ENCODE peak calls at places on chromosomes 1 and 21, in six cellular contexts. H, W, S, M, D and R are unnamed samples.

GRCh38 chr1:55243655-55244054 is 28.5 kb upstream of the USP24 start:
- DNase-seq in D (no peak), W (no peak), M (no peak), H (no peak), S (no peak), R (no peak)

GRCh38 chr1:229582715-229583114 is 24.2 kb upstream of the ABCB10 start:
- DNase-seq in M (no peak), D (no peak), H (no peak), W (no peak), S (no peak), R (no peak)

GRCh38 chr1:167258858-167259257 is 38.2 kb downstream of the POU2F1 start:
- DNase-seq in D (no peak), M (no peak), S (no peak), W (no peak), H (no peak), R (no peak)

GRCh38 chr1:178501705-178502329 is 5.1 kb upstream of the CLEC20A start:
- DNase-seq in H (peak; percentile 87), W (peak; percentile 65), M (peak; percentile 82), S (peak; percentile 64), D (peak; percentile 96), R (peak; percentile 66)

GRCh38 chr21:26966360-26966977 is 419 bp downstream of the ADAMTS5 start:
- DNase-seq in W (peak; percentile 44), D (peak; percentile 57), M (peak; percentile 73), H (peak; percentile 71), S (peak; percentile 37), R (no peak)

GRCh38 chr1:28313710-28314510 is 14.9 kb upstream of the MED18 start:
- DNase-seq in W (peak; percentile 73), M (no peak), S (peak; percentile 70), D (no peak), H (no peak), R (no peak)

GRCh38 chr1:21289700-21290545 is at the start of gene ECE1:
- DNase-seq in S (no peak), M (peak; percentile 76), D (peak; percentile 80), W (peak; percentile 41), H (peak; percentile 82), R (no peak)

GRCh38 chr1:170836146-170836545 is 99.2 kb upstream of the MROH9 start:
- DNase-seq in S (peak; percentile 19), W (no peak), H (no peak), M (no peak), D (no peak), R (no peak)

GRCh38 chr1:42765832-42766722 is 751 bp downstream of the P3H1 start:
- DNase-seq in H (peak; percentile 62), D (peak; percentile 76), S (peak; percentile 83), W (peak; percentile 91), M (peak; percentile 89), R (peak; percentile 45)

GRCh38 chr21:24428539-24429186 is 1178.6 kb downstream of the MRPL39 start:
- DNase-seq in S (no peak), M (no peak), D (no peak), W (no peak), H (no peak), R (no peak)

GRCh38 chr1:163203561-163203960 is 845 bp upstream of the RGS5 start:
- DNase-seq in M (peak; percentile 46), W (peak; percentile 13), D (no peak), H (no peak), S (peak; percentile 3), R (no peak)

GRCh38 chr1:29964718-29965533 is 728.6 kb downstream of the PTPRU start:
- DNase-seq in W (no peak), S (no peak), D (peak; percentile 31), H (peak; percentile 17), M (no peak), R (no peak)

GRCh38 chr1:58739851-58740466 is 40.1 kb upstream of the MYSM1 start:
- DNase-seq in W (peak; percentile 62), D (no peak), H (no peak), M (peak; percentile 53), S (peak; percentile 71), R (peak; percentile 52)

GRCh38 chr1:228162286-228163003 is 3.2 kb upstream of the IBA57 start:
- DNase-seq in W (no peak), M (peak; percentile 83), H (peak; percentile 56), S (no peak), D (no peak), R (no peak)

GRCh38 chr1:228164561-228165371 is 838 bp upstream of the IBA57 start:
- DNase-seq in H (no peak), W (no peak), D (no peak), M (no peak), S (no peak), R (no peak)

GRCh38 chr1:228163004-228163753 is 2.4 kb upstream of the IBA57 start:
- DNase-seq in D (no peak), H (no peak), W (no peak), S (no peak), M (no peak), R (no peak)

GRCh38 chr1:228165372-228166169 is at the start of gene IBA57:
- DNase-seq in W (peak; percentile 98), H (peak; percentile 99), M (peak; percentile 99), D (peak; percentile 99), S (peak; percentile 99), R (peak; percentile 96)

DNA sequence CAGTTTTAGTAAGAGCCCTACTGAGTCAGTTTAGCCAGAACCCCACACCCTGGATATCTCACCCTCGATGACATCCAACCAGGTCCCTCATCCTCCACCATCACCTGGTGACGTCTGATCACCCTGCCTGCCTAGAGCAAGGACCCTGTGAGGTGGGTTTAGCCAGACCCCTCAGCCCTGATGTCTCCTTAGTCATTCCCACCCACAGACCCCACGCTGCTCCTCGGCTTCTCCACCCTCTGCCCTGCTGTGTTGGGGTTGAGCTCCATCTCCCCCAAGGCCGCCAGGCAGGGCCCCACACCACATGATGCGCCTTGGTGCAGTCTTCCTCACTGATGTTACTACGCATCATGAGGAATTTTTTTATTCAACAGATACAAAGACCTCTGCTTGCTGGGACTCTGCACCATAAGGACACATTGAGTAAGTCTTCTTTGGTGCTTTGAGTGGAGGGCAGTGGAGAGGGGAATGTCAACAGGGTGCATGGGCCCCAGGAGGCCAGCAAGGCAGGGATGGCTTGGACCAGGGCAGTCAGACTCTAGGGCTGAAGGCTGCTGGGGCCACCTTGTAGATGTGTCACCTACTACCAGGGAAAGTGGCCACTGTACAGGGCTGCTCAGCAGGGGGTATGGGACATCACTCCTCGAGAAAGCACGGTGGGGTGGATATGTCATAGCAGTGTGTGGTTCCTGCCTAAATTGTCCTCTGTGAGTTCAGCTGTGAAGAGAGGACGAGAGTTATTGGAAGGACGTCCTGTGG is 1.6 kb upstream of the IBA57 start:
- DNase-seq in W (no peak), H (no peak), S (no peak), M (no peak), D (no peak), R (no peak)
- H3K4me1 ChIP-seq in W (peaks cover 22% of the 10 kb centered on the region), H (no peaks in the 10 kb centered on the region), S (peaks cover 12% of the 10 kb centered on the region), M (peaks cover 2% of the 10 kb centered on the region), D (peaks cover 9% of the 10 kb centered on the region), R (peaks cover 15% of the 10 kb centered on the region)

DNA sequence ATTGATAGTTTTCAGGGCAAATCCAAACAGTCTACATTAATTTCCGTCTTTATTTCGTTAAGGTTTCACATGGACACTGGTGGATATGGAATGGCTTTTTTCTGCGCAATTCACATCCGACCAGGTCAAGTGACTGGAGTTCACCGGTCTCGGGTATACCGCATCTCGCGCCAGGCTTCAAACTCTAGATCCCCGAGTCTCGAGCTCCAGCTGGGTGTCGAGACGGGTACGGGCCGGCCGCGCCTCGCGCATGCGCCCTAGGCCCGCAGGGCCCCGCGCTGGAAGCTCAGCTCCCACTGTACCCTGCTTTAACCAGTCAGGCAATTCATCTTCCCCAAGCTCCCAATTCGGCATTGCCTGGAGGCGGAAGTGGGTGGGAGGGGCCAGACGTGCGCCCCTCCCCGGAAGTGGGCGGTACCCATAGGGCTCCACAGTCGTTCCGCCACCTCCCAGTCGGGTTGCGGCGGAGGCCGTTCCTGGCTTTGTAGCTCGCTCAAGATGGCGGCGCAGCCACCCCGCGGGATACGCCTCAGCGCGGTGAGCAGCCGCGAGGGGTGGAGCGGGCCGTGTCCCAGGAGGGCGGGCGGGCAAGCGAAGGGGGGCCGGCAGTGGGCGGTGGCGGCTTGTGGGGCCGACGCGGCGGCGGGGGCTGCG is at the start of gene MORC3:
- DNase-seq in M (peak; percentile 99), W (peak; percentile 99), H (peak; percentile 99), D (peak; percentile 97), S (peak; percentile 99), R (peak; percentile 98)
- H3K4ac ChIP-seq in M (peak within 1 kb of the TSS; percentile 90), W (peak within 1 kb of the TSS; percentile 12), H (no peak within 1 kb of the TSS), D (peak within 1 kb of the TSS; percentile 46), S (peak within 1 kb of the TSS; percentile 92), R (no peak within 1 kb of the TSS)

GRCh38 chr1:239893127-239893731 is 198.5 kb upstream of the FMN2 start:
- DNase-seq in S (no peak), D (no peak), M (no peak), H (no peak), W (no peak), R (no peak)
- H3K4me1 ChIP-seq in S (no peaks in the 10 kb centered on the region), D (peaks cover 2% of the 10 kb centered on the region), M (no peaks in the 10 kb centered on the region), H (peaks cover 6% of the 10 kb centered on the region), W (peaks cover 2% of the 10 kb centered on the region), R (peaks cover 3% of the 10 kb centered on the region)

GRCh38 chr1:210328032-210328745 is 513 bp upstream of the HHAT start:
- DNase-seq in W (no peak), H (no peak), S (no peak), M (no peak), D (no peak), R (no peak)
- H3K4ac ChIP-seq in W (peak overlapping the region; percentile 95), H (no peak overlapping the region), S (peak overlapping the region; percentile 50), M (no peak overlapping the region), D (no peak overlapping the region), R (no peak overlapping the region)

DNA sequence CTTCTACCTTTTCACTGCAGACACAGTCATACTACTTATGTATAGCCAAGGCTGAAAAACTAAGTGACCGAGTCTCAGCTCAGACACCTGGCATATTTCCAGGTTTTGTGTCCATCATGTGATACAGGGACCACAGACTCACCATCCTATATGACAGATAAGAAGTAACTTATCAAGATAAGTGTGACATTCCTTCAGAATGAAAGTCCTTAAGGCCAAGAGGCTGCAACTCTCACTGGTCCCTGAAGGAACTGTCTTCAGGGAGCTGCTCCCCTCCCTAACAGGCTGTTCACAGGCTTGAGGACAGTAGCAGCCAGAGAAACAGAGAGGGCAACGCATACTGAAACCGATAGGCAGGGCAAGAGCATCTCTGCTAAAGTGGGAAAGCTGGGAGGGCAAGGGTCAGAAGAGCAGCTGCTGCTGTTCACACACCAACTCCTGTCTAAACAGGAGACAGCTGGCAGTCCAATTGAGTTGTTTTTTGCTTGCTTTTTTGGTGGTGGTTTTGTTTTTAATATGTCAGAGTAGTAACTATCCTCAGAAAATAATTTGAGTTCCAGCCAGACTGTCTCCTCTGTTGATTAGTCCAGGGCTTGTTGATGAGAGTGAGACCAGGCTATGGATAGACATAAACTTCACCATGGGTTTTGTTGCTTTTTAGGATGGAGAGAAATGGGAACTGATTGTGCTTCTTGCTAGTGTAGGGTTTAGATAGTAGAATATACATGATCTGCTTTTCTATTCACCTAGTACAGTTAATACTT is 67.7 kb downstream of the MACF1 start:
- DNase-seq in S (peak; percentile 53), H (no peak), W (peak; percentile 83), M (peak; percentile 85), D (no peak), R (no peak)
- H3K4me1 ChIP-seq in S (peaks cover 19% of the 10 kb centered on the region), H (peaks cover 7% of the 10 kb centered on the region), W (peaks cover 20% of the 10 kb centered on the region), M (peaks cover 21% of the 10 kb centered on the region), D (peaks cover 14% of the 10 kb centered on the region), R (peaks cover 23% of the 10 kb centered on the region)

DNA sequence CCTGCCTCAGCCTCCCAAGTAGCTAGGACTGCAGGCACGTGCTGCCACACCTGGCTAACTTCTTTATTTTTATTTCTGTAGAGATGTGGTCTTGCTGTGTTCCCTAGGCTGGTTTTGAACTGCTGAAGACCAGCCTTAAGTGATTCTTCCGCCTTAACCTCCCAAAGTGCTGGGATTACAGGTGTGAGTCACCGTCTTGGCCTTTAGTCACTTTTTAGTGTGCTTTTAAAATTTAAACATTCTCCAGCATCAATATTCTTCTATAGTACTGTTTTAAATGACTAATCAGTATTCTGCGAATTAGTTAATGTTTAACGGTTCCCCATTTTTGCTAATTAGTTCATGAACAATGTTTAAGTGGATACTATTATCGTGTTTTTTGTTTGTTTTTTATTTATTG is 60.6 kb downstream of the DYRK1A start:
- DNase-seq in S (no peak), M (no peak), D (no peak), W (no peak), H (no peak), R (no peak)
- H3K4ac ChIP-seq in S (no peak overlapping the region), M (no peak overlapping the region), D (no peak overlapping the region), W (no peak overlapping the region), H (no peak overlapping the region), R (no peak overlapping the region)